ENCODE peak calls at places on chromosomes 1 and 21, in ten cellular contexts. D is breast epithelium, W is AG04450, I is HFF-Myc, Z is dorsolateral prefrontal cortex, O is cardiac fibroblast, X is WTC11, P is hepatocyte, U is ascending aorta, B is ovary. T is an unnamed sample.

GRCh38 chr1:147163019-147163418 is 9.3 kb downstream of the PRKAB2 start:
- DNase-seq in D (no peak), W (no peak), I (no peak), Z (no peak), O (no peak), X (no peak), P (no peak), U (no peak), B (no peak), T (no peak)

GRCh38 chr1:94296018-94296417 is 58.6 kb upstream of the ARHGAP29 start:
- DNase-seq in D (peak), W (no peak), I (no peak), Z (no peak), O (peak), X (no peak), P (no peak), U (no peak), B (no peak), T (no peak)

GRCh38 chr1:41380979-41381690 is 19.9 kb downstream of the FOXO6 start:
- DNase-seq in D (peak), W (no peak), I (no peak), Z (peak), O (no peak), X (no peak), P (peak), U (peak), B (peak), T (no peak)

GRCh38 chr1:98323906-98324358 is 337.6 kb upstream of the SNX7 start:
- DNase-seq in D (no peak), W (peak), I (peak), Z (no peak), O (peak), X (no peak), P (peak), U (no peak), B (no peak), T (no peak)

GRCh38 chr1:168485048-168485447 is 58.7 kb downstream of the XCL2 start:
- DNase-seq in D (peak), W (no peak), I (no peak), Z (no peak), O (peak), X (no peak), P (no peak), U (no peak), B (no peak), T (no peak)

GRCh38 chr21:34282223-34282622 is 81.6 kb upstream of the KCNE2 start:
- DNase-seq in D (no peak), W (no peak), I (no peak), Z (no peak), O (peak), X (no peak), P (no peak), U (no peak), B (no peak), T (no peak)

GRCh38 chr21:38273745-38274544 is 17.2 kb downstream of the KCNJ15 start:
- DNase-seq in D (no peak), W (peak), I (no peak), Z (no peak), O (no peak), X (no peak), P (no peak), U (no peak), B (no peak), T (no peak)

GRCh38 chr1:32754282-32755097 is 51.9 kb upstream of the SYNC start:
- DNase-seq in D (peak), W (no peak), I (no peak), Z (peak), O (no peak), X (peak), P (peak), U (no peak), B (peak), T (peak)

GRCh38 chr1:51222136-51222787 is 13.8 kb upstream of the RNF11 start:
- DNase-seq in D (no peak), W (no peak), I (no peak), Z (no peak), O (no peak), X (no peak), P (no peak), U (no peak), B (no peak), T (no peak)

GRCh38 chr21:40783404-40783803 is 63.6 kb downstream of the DSCAM start:
- DNase-seq in D (no peak), W (no peak), I (no peak), Z (no peak), O (no peak), X (no peak), P (no peak), U (no peak), B (no peak), T (no peak)

GRCh38 chr1:3481836-3482589 is 27.5 kb downstream of the ARHGEF16 start:
- DNase-seq in D (peak), W (no peak), I (no peak), Z (no peak), O (no peak), X (no peak), P (peak), U (no peak), B (no peak), T (no peak)

GRCh38 chr1:39272027-39272790 is 67.7 kb downstream of the MACF1 start:
- DNase-seq in D (no peak), W (peak), I (no peak), Z (no peak), O (no peak), X (no peak), P (peak), U (no peak), B (no peak), T (peak)

GRCh38 chr1:172476218-172476811 is 32.4 kb upstream of the PIGC start:
- DNase-seq in D (peak), W (no peak), I (no peak), Z (no peak), O (no peak), X (no peak), P (peak), U (no peak), B (no peak), T (no peak)

GRCh38 chr21:34999397-34999941 is 49.6 kb downstream of the RUNX1 start:
- DNase-seq in D (no peak), W (no peak), I (no peak), Z (no peak), O (no peak), X (no peak), P (no peak), U (no peak), B (peak), T (no peak)

GRCh38 chr21:41894922-41895557 is 15.9 kb upstream of the PRDM15 start:
- DNase-seq in D (no peak), W (peak), I (no peak), Z (no peak), O (peak), X (no peak), P (peak), U (no peak), B (no peak), T (no peak)

GRCh38 chr1:10171995-10172669 is 38.2 kb upstream of the KIF1B start:
- DNase-seq in D (no peak), W (no peak), I (no peak), Z (no peak), O (no peak), X (no peak), P (no peak), U (no peak), B (no peak), T (no peak)

GRCh38 chr1:46370214-46370633 is 23.9 kb upstream of the FAAH start:
- DNase-seq in D (no peak), W (no peak), I (no peak), Z (no peak), O (peak), X (no peak), P (no peak), U (no peak), B (no peak), T (no peak)

GRCh38 chr1:167722152-167722869 is 529 bp downstream of the MPZL1 start:
- DNase-seq in D (no peak), W (no peak), I (no peak), Z (no peak), O (peak), X (peak), P (peak), U (no peak), B (peak), T (peak)

GRCh38 chr1:60672435-60672834 is 409.9 kb upstream of the NFIA start:
- DNase-seq in D (no peak), W (no peak), I (no peak), Z (no peak), O (no peak), X (no peak), P (no peak), U (no peak), B (no peak), T (no peak)

GRCh38 chr1:3352952-3353331 is 101.5 kb upstream of the ARHGEF16 start:
- DNase-seq in D (no peak), W (no peak), I (no peak), Z (no peak), O (peak), X (no peak), P (peak), U (no peak), B (peak), T (peak)

GRCh38 chr1:74362691-74363090 is 127.5 kb downstream of the TNNI3K start:
- DNase-seq in D (no peak), W (no peak), I (no peak), Z (no peak), O (no peak), X (no peak), P (no peak), U (no peak), B (no peak), T (no peak)

GRCh38 chr1:85406887-85407593 is 57.9 kb downstream of the DDAH1 start:
- DNase-seq in D (peak), W (peak), I (peak), Z (no peak), O (peak), X (no peak), P (peak), U (no peak), B (peak), T (no peak)

GRCh38 chr1:107993920-107994319 is 28.9 kb upstream of the VAV3 start:
- DNase-seq in D (no peak), W (no peak), I (no peak), Z (peak), O (no peak), X (no peak), P (peak), U (no peak), B (no peak), T (no peak)

GRCh38 chr1:144101397-144102050 is 129.7 kb upstream of the FAM72C start:
- DNase-seq in D (peak), W (no peak), I (no peak), Z (peak), O (no peak), X (peak), P (peak), U (no peak), B (peak), T (peak)

GRCh38 chr1:186492531-186493291 is 31.8 kb upstream of the PDC start:
- DNase-seq in D (no peak), W (no peak), I (no peak), Z (no peak), O (peak), X (no peak), P (no peak), U (no peak), B (no peak), T (no peak)

GRCh38 chr1:228017356-228018124 is 10.7 kb downstream of the WNT3A start:
- DNase-seq in D (no peak), W (no peak), I (no peak), Z (no peak), O (no peak), X (no peak), P (no peak), U (no peak), B (no peak), T (no peak)

GRCh38 chr1:241944300-241944699 is 13.3 kb upstream of the BECN2 start:
- DNase-seq in D (no peak), W (no peak), I (no peak), Z (no peak), O (no peak), X (no peak), P (no peak), U (no peak), B (no peak), T (no peak)

GRCh38 chr1:10379101-10379620 is 19.7 kb upstream of the PGD start:
- DNase-seq in D (no peak), W (no peak), I (no peak), Z (no peak), O (no peak), X (no peak), P (no peak), U (no peak), B (no peak), T (no peak)

GRCh38 chr1:162678439-162678838 is 46.2 kb downstream of the DDR2 start:
- DNase-seq in D (peak), W (peak), I (no peak), Z (no peak), O (peak), X (no peak), P (peak), U (no peak), B (peak), T (no peak)

GRCh38 chr1:17998889-17999288 is 108.7 kb upstream of the IGSF21 start:
- DNase-seq in D (no peak), W (no peak), I (no peak), Z (no peak), O (peak), X (no peak), P (no peak), U (no peak), B (no peak), T (no peak)

GRCh38 chr1:32636793-32637561 is 13.4 kb downstream of the ZBTB8OS start:
- DNase-seq in D (no peak), W (no peak), I (no peak), Z (no peak), O (no peak), X (no peak), P (no peak), U (no peak), B (no peak), T (no peak)

GRCh38 chr21:42609806-42610205 is 43.6 kb upstream of the PDE9A start:
- DNase-seq in D (no peak), W (no peak), I (no peak), Z (no peak), O (no peak), X (no peak), P (no peak), U (no peak), B (no peak), T (no peak)

GRCh38 chr1:87956072-87956471 is 627.4 kb downstream of the LMO4 start:
- DNase-seq in D (no peak), W (peak), I (peak), Z (no peak), O (peak), X (no peak), P (peak), U (peak), B (no peak), T (no peak)

DNA sequence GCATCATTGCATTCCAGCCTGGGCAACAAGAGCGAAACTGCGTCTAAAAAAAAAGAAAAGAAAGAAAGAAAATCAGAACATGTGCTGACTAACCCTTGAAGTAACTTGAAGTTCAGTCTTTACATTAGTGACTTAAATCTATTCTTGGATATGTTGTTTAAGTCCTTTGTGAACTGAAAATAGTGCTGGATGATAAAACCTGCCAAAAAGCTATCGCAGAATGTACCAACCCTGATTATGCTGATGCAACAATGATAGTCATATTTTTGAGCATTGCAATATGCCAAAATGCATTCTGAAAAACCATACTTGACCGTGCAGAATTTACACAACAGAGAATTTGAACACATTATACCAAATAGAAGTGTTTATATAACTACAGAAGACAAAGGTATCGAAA is 30.7 kb downstream of the SHISAL2A start:
- DNase-seq in D (no peak), W (no peak), I (no peak), Z (no peak), O (peak), X (no peak), P (no peak), U (no peak), B (no peak), T (no peak)
- TF ChIP-seq CTCF in D (no peak), W (no peak), I (no peak), Z (no peak), O (no peak), X (no peak), P (no peak), U (no peak), B (no peak), T (no peak)

GRCh38 chr1:71093938-71094337 is 13.1 kb upstream of the ZRANB2 start:
- DNase-seq in D (no peak), W (no peak), I (no peak), Z (no peak), O (peak), X (no peak), P (no peak), U (no peak), B (no peak), T (no peak)
- TF ChIP-seq CTCF in D (peak), W (peak), I (peak), Z (peak), O (peak), X (no peak), P (peak), U (peak), B (no peak), T (peak)

GRCh38 chr1:201282931-201283829 is at the start of gene PKP1:
- DNase-seq in D (peak), W (no peak), I (no peak), Z (peak), O (no peak), X (peak), P (peak), U (no peak), B (no peak), T (peak)
- TF ChIP-seq CTCF in D (no peak), W (no peak), I (no peak), Z (no peak), O (no peak), X (no peak), P (no peak), U (no peak), B (no peak), T (no peak)

GRCh38 chr21:20445971-20446370 is 552.2 kb upstream of the NCAM2 start:
- DNase-seq in D (no peak), W (no peak), I (no peak), Z (no peak), O (no peak), X (no peak), P (no peak), U (no peak), B (no peak), T (no peak)

DNA sequence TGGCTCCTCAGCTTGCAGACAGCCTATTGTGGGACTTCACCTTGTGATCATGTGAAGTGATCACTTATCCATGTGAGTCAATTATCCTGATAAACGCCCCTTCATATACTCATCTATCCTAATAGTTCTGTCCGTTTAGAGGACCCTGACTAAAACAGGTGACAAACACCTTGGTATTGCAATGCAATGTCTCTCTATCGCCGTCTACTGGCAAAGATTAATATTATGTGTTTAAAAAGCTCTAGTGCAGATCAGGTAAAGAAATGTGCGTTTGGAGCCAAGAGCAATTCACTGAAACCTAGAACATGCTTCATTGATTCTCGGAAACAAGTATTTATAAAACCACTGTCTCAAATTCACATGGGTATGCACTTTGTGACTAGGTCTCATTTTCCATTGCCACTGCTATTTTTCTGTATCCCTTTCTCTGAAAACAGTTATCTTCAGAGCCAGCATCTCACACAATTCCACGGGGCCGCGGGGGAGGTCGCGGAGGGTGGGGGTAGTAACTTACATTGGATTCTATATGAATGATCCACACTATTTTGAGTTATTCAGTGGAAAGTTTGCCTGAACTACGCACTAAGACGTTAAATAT is 554.6 kb upstream of the NCAM2 start:
- DNase-seq in D (no peak), W (no peak), I (no peak), Z (no peak), O (no peak), X (no peak), P (peak), U (no peak), B (no peak), T (peak)
- TF ChIP-seq CTCF in D (no peak), W (no peak), I (peak), Z (peak), O (peak), X (peak), P (peak), U (no peak), B (no peak), T (peak)